ENCODE peak calls at places on chromosomes 6 and 20, in seven cellular contexts. W is right lobe of liver, N is neural crest cell, M is amygdala, B is T-helper 17 cell, Q is amniotic stem cell, T is NCI-H524. A is an unnamed sample.
A peak's percentile ranks its signal among the peaks of the same experiment; 100 is the strongest.

GRCh38 chr6:161829186-161829794 is 555.4 kb upstream of the AGPAT4 start:
- DNase-seq in B (no peak), W (no peak), Q (no peak), N (no peak), T (no peak), M (peak; percentile 22), A (no peak)

GRCh38 chr20:45300961-45301360 is 5.7 kb upstream of the RBPJL start:
- DNase-seq in B (no peak), Q (no peak), T (no peak), W (no peak), M (no peak), N (peak; percentile 53), A (peak; percentile 13)

GRCh38 chr6:37262446-37263026 is 4.6 kb upstream of the TMEM217 start:
- DNase-seq in B (no peak), W (no peak), M (no peak), T (no peak), Q (no peak), N (no peak), A (no peak)

GRCh38 chr6:166902211-166902755 is 54.1 kb downstream of the RNASET2 start:
- DNase-seq in M (no peak), B (no peak), W (no peak), N (no peak), T (no peak), Q (no peak), A (no peak)

GRCh38 chr6:160431791-160432404 is 83.7 kb downstream of the SLC22A3 start:
- DNase-seq in B (no peak), Q (no peak), W (no peak), N (no peak), T (no peak), M (no peak), A (no peak)

GRCh38 chr20:24164360-24164759 is 175.8 kb upstream of the GGTLC1 start:
- DNase-seq in Q (no peak), T (peak; percentile 4), W (peak; percentile 35), N (peak; percentile 34), M (no peak), B (no peak), A (peak; percentile 45)

GRCh38 chr20:38790210-38791053 is 15.1 kb upstream of the PPP1R16B start:
- DNase-seq in T (peak; percentile 30), B (no peak), Q (no peak), M (no peak), W (no peak), N (peak; percentile 34), A (peak; percentile 66)

GRCh38 chr6:38799529-38800184 is 84.5 kb downstream of the DNAH8 start:
- DNase-seq in N (no peak), M (no peak), B (no peak), W (no peak), T (no peak), Q (peak; percentile 28), A (no peak)

GRCh38 chr6:35291491-35291890 is 6.1 kb upstream of the DEF6 start:
- DNase-seq in T (no peak), Q (no peak), N (no peak), M (no peak), W (no peak), B (no peak), A (no peak)

GRCh38 chr6:16338577-16339262 is 100.3 kb downstream of the GMPR start:
- DNase-seq in W (no peak), M (peak; percentile 16), B (no peak), Q (peak; percentile 98), N (no peak), T (peak; percentile 12), A (peak; percentile 98)

GRCh38 chr20:58254890-58255289 is 26.4 kb upstream of the ANKRD60 start:
- DNase-seq in B (no peak), Q (no peak), N (no peak), W (no peak), T (no peak), M (no peak), A (no peak)

A was measured in endothelial cell of umbilical vein.